ENCODE peak calls at places on chromosomes 11 and 22, in four cellular contexts. G is left ventricle myocardium inferior, X is tibial artery, O is HCT116. T is an unnamed sample.

GRCh38 chr22:49620003-49620556 is 207.6 kb downstream of the BRD1 start:
- DNase-seq in G (peak), X (no peak), O (no peak), T (no peak)

GRCh38 chr22:48478124-48478523 is 1349.5 kb downstream of the BRD1 start:
- DNase-seq in G (no peak), O (no peak), X (no peak), T (no peak)

GRCh38 chr11:2207773-2208621 is 36.4 kb upstream of the TH start:
- DNase-seq in X (peak), O (no peak), G (peak), T (no peak)

GRCh38 chr11:107716884-107717532 is 5.2 kb upstream of the SLN start:
- DNase-seq in G (no peak), O (no peak), X (no peak), T (no peak)

GRCh38 chr11:64524534-64525042 is 66.4 kb upstream of the SLC22A12 start:
- DNase-seq in X (no peak), G (no peak), O (no peak), T (no peak)

GRCh38 chr22:19800761-19801244 is 40.2 kb downstream of the TBX1 start:
- DNase-seq in O (no peak), G (no peak), X (no peak), T (no peak)

GRCh38 chr11:32385998-32386397 is 49.3 kb downstream of the WT1 start:
- DNase-seq in O (peak), X (no peak), G (no peak), T (peak)

GRCh38 chr11:64844330-64845124 is at the start of gene CDC42BPG:
- DNase-seq in G (peak), X (peak), O (peak), T (peak)

GRCh38 chr11:17572359-17572690 is 25.3 kb downstream of the OTOG start:
- DNase-seq in X (no peak), O (no peak), G (no peak), T (no peak)

GRCh38 chr11:36441610-36442208 is 68.4 kb downstream of the TRAF6 start:
- DNase-seq in O (no peak), G (no peak), X (no peak), T (no peak)

GRCh38 chr11:4140067-4140636 is 45.6 kb downstream of the RRM1 start:
- DNase-seq in X (no peak), G (no peak), O (no peak), T (no peak)

GRCh38 chr11:65444314-65445051 is 21.9 kb downstream of the NEAT1 start:
- DNase-seq in G (no peak), X (no peak), O (no peak), T (no peak)

GRCh38 chr11:19602406-19602805 is 110.2 kb upstream of the NAV2 start:
- DNase-seq in G (no peak), X (no peak), O (no peak), T (no peak)

GRCh38 chr11:64970731-64971151 is 1.2 kb downstream of the MAJIN start:
- DNase-seq in G (no peak), O (no peak), X (no peak), T (peak)

GRCh38 chr11:15897211-15897960 is 459.0 kb downstream of the SOX6 start:
- DNase-seq in O (no peak), G (no peak), X (no peak), T (peak)

GRCh38 chr11:46066335-46066734 is 54.9 kb downstream of the PHF21A start:
- DNase-seq in G (no peak), O (no peak), X (no peak), T (peak)

GRCh38 chr11:27625347-27625912 is 74.8 kb downstream of the BDNF start:
- DNase-seq in G (no peak), O (no peak), X (no peak), T (no peak)

GRCh38 chr11:94740083-94740974 is 27.8 kb upstream of the AMOTL1 start:
- DNase-seq in O (no peak), G (peak), X (peak), T (no peak)

GRCh38 chr11:123450593-123450992 is 20.5 kb downstream of the GRAMD1B start:
- DNase-seq in O (no peak), G (no peak), X (no peak), T (no peak)

GRCh38 chr11:128513915-128514681 is 73.3 kb downstream of the ETS1 start:
- DNase-seq in O (no peak), G (no peak), X (no peak), T (no peak)

GRCh38 chr11:61625525-61625924 is 44.6 kb upstream of the SYT7 start:
- DNase-seq in X (no peak), G (no peak), O (no peak), T (no peak)

GRCh38 chr11:100639140-100639539 is 47.9 kb upstream of the ARHGAP42 start:
- DNase-seq in X (no peak), G (no peak), O (no peak), T (no peak)

GRCh38 chr11:20626279-20626678 is 26.9 kb downstream of the SLC6A5 start:
- DNase-seq in O (no peak), X (no peak), G (no peak), T (no peak)

GRCh38 chr11:62400760-62401159 is 18.1 kb upstream of the SCGB1A1 start:
- DNase-seq in G (peak), O (no peak), X (peak), T (no peak)

GRCh38 chr11:63738720-63739360 is 29.7 kb downstream of the ZFTA start:
- DNase-seq in O (peak), X (peak), G (peak), T (peak)

GRCh38 chr11:5499671-5500070 is 10.1 kb downstream of the UBQLN3 start:
- DNase-seq in X (no peak), O (no peak), G (no peak), T (no peak)

GRCh38 chr11:65439331-65440181 is 17.0 kb downstream of the NEAT1 start:
- DNase-seq in X (no peak), O (no peak), G (no peak), T (no peak)

GRCh38 chr11:12266943-12267342 is 110.4 kb upstream of the PARVA start:
- DNase-seq in O (no peak), X (no peak), G (no peak), T (no peak)

GRCh38 chr22:27749597-27750225 is 51.8 kb downstream of the MN1 start:
- DNase-seq in X (peak), O (no peak), G (no peak), T (no peak)

GRCh38 chr11:113261709-113262475 is 52.5 kb upstream of the TTC12 start:
- DNase-seq in X (no peak), O (no peak), G (no peak), T (no peak)

GRCh38 chr22:20918663-20919220 is 1.5 kb downstream of the CRKL start:
- DNase-seq in O (no peak), G (no peak), X (no peak), T (peak)

GRCh38 chr11:94151311-94151710 is 22.7 kb downstream of the PANX1 start:
- DNase-seq in X (no peak), O (no peak), G (no peak), T (no peak)

GRCh38 chr11:77596626-77597025 is 6.9 kb downstream of the AQP11 start:
- DNase-seq in X (no peak), O (no peak), G (no peak), T (no peak)

GRCh38 chr11:6900327-6900999 is 8.2 kb upstream of the OR2D2 start:
- DNase-seq in G (no peak), O (no peak), X (no peak), T (peak)

GRCh38 chr11:76786053-76787014 is 3.2 kb downstream of the TSKU start:
- DNase-seq in G (no peak), X (no peak), O (no peak), T (no peak)

GRCh38 chr22:24796056-24796455 is 10.0 kb upstream of the SGSM1 start:
- DNase-seq in G (no peak), X (no peak), O (no peak), T (no peak)

GRCh38 chr22:44185237-44186120 is 4.8 kb downstream of the PARVG start:
- DNase-seq in X (no peak), O (no peak), G (no peak), T (no peak)
- H3K27ac ChIP-seq in X (no peak), O (no peak), G (no peak), T (no peak)

GRCh38 chr11:130383363-130384168 is 44.8 kb downstream of the ADAMTS8 start:
- DNase-seq in G (no peak), X (no peak), O (no peak), T (no peak)
- H3K27ac ChIP-seq in G (no peak), X (no peak), O (no peak), T (no peak)

GRCh38 chr11:35151241-35151640 is 12.3 kb downstream of the CD44 start:
- DNase-seq in G (no peak), X (no peak), O (no peak), T (no peak)

GRCh38 chr11:35154960-35155359 is 16.0 kb downstream of the CD44 start:
- DNase-seq in G (no peak), X (no peak), O (no peak), T (no peak)

GRCh38 chr11:35152575-35152974 is 13.6 kb downstream of the CD44 start:
- DNase-seq in O (no peak), G (no peak), X (no peak), T (no peak)

GRCh38 chr11:35151896-35152295 is 12.9 kb downstream of the CD44 start:
- DNase-seq in G (no peak), X (no peak), O (no peak), T (no peak)

GRCh38 chr11:35153280-35153679 is 14.3 kb downstream of the CD44 start:
- DNase-seq in X (no peak), O (no peak), G (no peak), T (no peak)
- H3K27ac ChIP-seq in X (peak), O (no peak), G (no peak), T (no peak)

DNA sequence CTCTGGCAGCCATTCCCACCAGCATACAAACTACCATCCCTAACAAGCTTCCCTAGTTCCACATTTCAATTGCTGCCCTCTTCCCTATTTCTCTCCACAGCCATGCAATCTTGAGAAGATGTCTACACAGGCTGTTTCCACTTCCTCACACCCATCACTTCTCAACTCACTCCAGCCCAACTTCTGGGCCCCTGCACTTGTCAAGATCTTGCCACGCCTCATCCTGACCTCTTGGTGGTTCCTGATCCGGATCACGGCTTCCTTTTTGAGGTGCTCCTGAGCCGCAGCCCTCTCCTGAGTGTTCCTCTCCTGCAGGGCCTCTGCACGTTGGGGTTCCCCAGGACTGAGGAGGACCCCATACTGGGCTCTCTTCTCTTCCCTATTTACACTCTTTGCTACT is 22.6 kb downstream of the RPL27A start:
- DNase-seq in O (no peak), X (no peak), G (no peak), T (no peak)
- H3K27ac ChIP-seq in O (no peak), X (peak), G (no peak), T (no peak)

GRCh38 chr22:46072981-46073682 is 77.2 kb upstream of the PPARA start:
- DNase-seq in X (peak), G (peak), O (no peak), T (no peak)
- H3K27ac ChIP-seq in X (peak), G (peak), O (peak), T (peak)

T was measured in RWPE1.